ENCODE peak calls at places on chromosomes 16 and 17, in seven cellular contexts. One of them, this sample, is unnamed.
A peak's percentile ranks its signal among the peaks of the same experiment; 100 is the strongest.

GRCh38 chr16:81468269-81468902 is 23.8 kb downstream of the CMIP start:
- DNase-seq in dorsolateral prefrontal cortex: no peak
- DNase-seq in nephron progenitor cell: no peak
- DNase-seq in A549: no peak
- DNase-seq in AG04450: no peak
- DNase-seq in endothelial cell: no peak
- DNase-seq in AG04449: no peak
- DNase-seq in this sample: no peak

GRCh38 chr16:70331091-70331490 is 15.6 kb upstream of the DDX19A start:
- DNase-seq in AG04450: no peak
- DNase-seq in endothelial cell: no peak
- DNase-seq in A549: no peak
- DNase-seq in nephron progenitor cell: no peak
- DNase-seq in AG04449: no peak
- DNase-seq in dorsolateral prefrontal cortex: no peak
- DNase-seq in this sample: no peak

GRCh38 chr16:85206472-85207356 is 94.4 kb upstream of the CIBAR2 start:
- DNase-seq in endothelial cell: no peak
- DNase-seq in nephron progenitor cell: peak; percentile 69
- DNase-seq in AG04450: no peak
- DNase-seq in dorsolateral prefrontal cortex: peak; percentile 36
- DNase-seq in AG04449: no peak
- DNase-seq in A549: no peak
- DNase-seq in this sample: no peak

GRCh38 chr16:27993587-27993986 is 69.9 kb downstream of the GSG1L start:
- DNase-seq in A549: no peak
- DNase-seq in AG04449: no peak
- DNase-seq in nephron progenitor cell: no peak
- DNase-seq in dorsolateral prefrontal cortex: no peak
- DNase-seq in AG04450: no peak
- DNase-seq in endothelial cell: no peak
- DNase-seq in this sample: no peak

GRCh38 chr17:41794603-41794975 is 8.1 kb upstream of the JUP start:
- DNase-seq in endothelial cell: no peak
- DNase-seq in nephron progenitor cell: no peak
- DNase-seq in A549: no peak
- DNase-seq in AG04449: no peak
- DNase-seq in AG04450: no peak
- DNase-seq in dorsolateral prefrontal cortex: no peak
- DNase-seq in this sample: no peak

GRCh38 chr17:29034510-29034909 is 8.4 kb upstream of the PIPOX start:
- DNase-seq in AG04450: no peak
- DNase-seq in nephron progenitor cell: no peak
- DNase-seq in dorsolateral prefrontal cortex: no peak
- DNase-seq in endothelial cell: no peak
- DNase-seq in AG04449: no peak
- DNase-seq in A549: no peak
- DNase-seq in this sample: no peak

GRCh38 chr17:7019406-7019805 is 3.4 kb upstream of the BCL6B start:
- DNase-seq in nephron progenitor cell: no peak
- DNase-seq in dorsolateral prefrontal cortex: no peak
- DNase-seq in AG04450: no peak
- DNase-seq in endothelial cell: no peak
- DNase-seq in A549: no peak
- DNase-seq in AG04449: no peak
- DNase-seq in this sample: no peak

GRCh38 chr17:12726131-12726530 is 60.4 kb downstream of the MYOCD start:
- DNase-seq in AG04449: no peak
- DNase-seq in dorsolateral prefrontal cortex: no peak
- DNase-seq in nephron progenitor cell: no peak
- DNase-seq in AG04450: no peak
- DNase-seq in A549: no peak
- DNase-seq in endothelial cell: no peak
- DNase-seq in this sample: no peak

GRCh38 chr17:15274017-15274416 is 8.9 kb upstream of the PMP22 start:
- DNase-seq in nephron progenitor cell: no peak
- DNase-seq in AG04450: no peak
- DNase-seq in endothelial cell: no peak
- DNase-seq in dorsolateral prefrontal cortex: no peak
- DNase-seq in AG04449: no peak
- DNase-seq in A549: no peak
- DNase-seq in this sample: no peak

GRCh38 chr17:79654350-79654959 is 43.6 kb upstream of the RBFOX3 start:
- DNase-seq in A549: no peak
- DNase-seq in AG04449: no peak
- DNase-seq in endothelial cell: no peak
- DNase-seq in dorsolateral prefrontal cortex: no peak
- DNase-seq in nephron progenitor cell: no peak
- DNase-seq in AG04450: no peak
- DNase-seq in this sample: no peak

GRCh38 chr16:31402687-31403086 is 9.6 kb downstream of the ITGAD start:
- DNase-seq in AG04449: no peak
- DNase-seq in A549: no peak
- DNase-seq in AG04450: no peak
- DNase-seq in nephron progenitor cell: no peak
- DNase-seq in endothelial cell: no peak
- DNase-seq in dorsolateral prefrontal cortex: no peak
- DNase-seq in this sample: peak; percentile 25

GRCh38 chr17:60231691-60232090 is 81.9 kb downstream of the CA4 start:
- DNase-seq in dorsolateral prefrontal cortex: no peak
- DNase-seq in AG04449: no peak
- DNase-seq in nephron progenitor cell: no peak
- DNase-seq in endothelial cell: no peak
- DNase-seq in A549: no peak
- DNase-seq in AG04450: no peak
- DNase-seq in this sample: peak; percentile 25

GRCh38 chr16:74485916-74486315 is 64.6 kb upstream of the CLEC18B start:
- DNase-seq in endothelial cell: no peak
- DNase-seq in AG04450: no peak
- DNase-seq in A549: no peak
- DNase-seq in dorsolateral prefrontal cortex: no peak
- DNase-seq in nephron progenitor cell: no peak
- DNase-seq in AG04449: no peak
- DNase-seq in this sample: no peak

GRCh38 chr16:74492976-74493375 is 71.7 kb upstream of the CLEC18B start:
- DNase-seq in AG04449: no peak
- DNase-seq in A549: no peak
- DNase-seq in AG04450: no peak
- DNase-seq in endothelial cell: no peak
- DNase-seq in dorsolateral prefrontal cortex: no peak
- DNase-seq in nephron progenitor cell: no peak
- DNase-seq in this sample: no peak

DNA sequence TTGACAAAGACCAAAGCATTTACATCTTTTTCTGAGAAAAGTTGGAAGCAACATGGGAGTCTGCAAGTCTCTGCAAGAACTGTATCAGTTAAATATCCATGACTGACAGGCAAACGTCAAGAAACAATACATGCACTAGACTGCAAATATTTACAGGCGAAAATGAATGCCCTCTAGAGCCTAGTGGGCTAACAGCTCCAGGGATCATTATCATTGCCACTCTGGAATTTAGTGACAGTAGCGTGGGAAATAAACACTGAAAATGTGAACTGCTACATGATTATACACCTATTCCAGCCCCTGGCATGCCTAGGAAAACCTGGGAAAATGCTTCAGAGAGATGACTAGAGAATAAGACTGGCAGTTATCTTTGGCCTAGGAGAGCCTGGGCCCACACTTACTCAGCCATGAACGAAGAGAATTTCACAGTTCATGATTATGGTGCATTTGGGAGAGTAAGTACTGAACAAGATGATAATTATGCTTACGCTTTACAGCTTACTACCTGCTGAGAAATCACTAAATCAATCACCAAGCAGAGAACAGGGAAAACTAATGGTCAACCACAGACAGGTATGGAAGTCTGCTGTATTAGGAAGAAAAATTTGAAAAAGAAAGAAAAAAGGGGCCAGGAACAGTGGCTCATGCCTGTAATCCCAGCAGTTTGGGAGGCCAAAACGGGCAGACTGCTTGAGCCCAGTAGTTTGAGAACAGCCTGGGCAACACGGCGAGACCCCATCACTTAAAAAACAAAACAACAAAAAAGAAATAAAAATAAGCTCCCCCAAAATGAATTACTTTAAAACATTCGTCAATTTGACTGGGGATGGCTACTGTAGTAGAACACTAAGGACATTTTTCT is 66.6 kb upstream of the CLEC18B start:
- DNase-seq in A549: no peak
- DNase-seq in AG04449: no peak
- DNase-seq in dorsolateral prefrontal cortex: no peak
- DNase-seq in endothelial cell: no peak
- DNase-seq in AG04450: no peak
- DNase-seq in nephron progenitor cell: no peak
- DNase-seq in this sample: no peak
- TF ChIP-seq CTCF in A549: no peak
- TF ChIP-seq CTCF in AG04449: no peak
- TF ChIP-seq CTCF in dorsolateral prefrontal cortex: no peak
- TF ChIP-seq CTCF in endothelial cell: no peak
- TF ChIP-seq CTCF in AG04450: no peak
- TF ChIP-seq CTCF in nephron progenitor cell: no peak
- TF ChIP-seq CTCF in this sample: no peak

GRCh38 chr16:53982631-53983042 is 278.7 kb downstream of the FTO start:
- DNase-seq in AG04450: no peak
- DNase-seq in nephron progenitor cell: no peak
- DNase-seq in A549: no peak
- DNase-seq in endothelial cell: no peak
- DNase-seq in AG04449: no peak
- DNase-seq in dorsolateral prefrontal cortex: no peak
- DNase-seq in this sample: no peak

GRCh38 chr16:53985865-53986264 is 281.9 kb downstream of the FTO start:
- DNase-seq in nephron progenitor cell: no peak
- DNase-seq in AG04450: no peak
- DNase-seq in endothelial cell: no peak
- DNase-seq in AG04449: no peak
- DNase-seq in dorsolateral prefrontal cortex: no peak
- DNase-seq in A549: no peak
- DNase-seq in this sample: no peak

GRCh38 chr16:53984936-53985335 is 281.0 kb downstream of the FTO start:
- DNase-seq in AG04450: no peak
- DNase-seq in nephron progenitor cell: no peak
- DNase-seq in A549: no peak
- DNase-seq in endothelial cell: no peak
- DNase-seq in AG04449: no peak
- DNase-seq in dorsolateral prefrontal cortex: no peak
- DNase-seq in this sample: no peak

GRCh38 chr16:53980675-53981074 is 276.7 kb downstream of the FTO start:
- DNase-seq in endothelial cell: no peak
- DNase-seq in AG04450: no peak
- DNase-seq in dorsolateral prefrontal cortex: no peak
- DNase-seq in nephron progenitor cell: no peak
- DNase-seq in A549: no peak
- DNase-seq in AG04449: no peak
- DNase-seq in this sample: no peak
- TF ChIP-seq CTCF in endothelial cell: no peak
- TF ChIP-seq CTCF in AG04450: no peak
- TF ChIP-seq CTCF in dorsolateral prefrontal cortex: no peak
- TF ChIP-seq CTCF in nephron progenitor cell: no peak
- TF ChIP-seq CTCF in A549: no peak
- TF ChIP-seq CTCF in AG04449: no peak
- TF ChIP-seq CTCF in this sample: no peak

GRCh38 chr16:287298-287811 is 4.4 kb downstream of the PDIA2 start:
- DNase-seq in endothelial cell: no peak
- DNase-seq in nephron progenitor cell: no peak
- DNase-seq in AG04449: no peak
- DNase-seq in dorsolateral prefrontal cortex: no peak
- DNase-seq in A549: no peak
- DNase-seq in AG04450: no peak
- DNase-seq in this sample: peak; percentile 23
- TF ChIP-seq CTCF in endothelial cell: no peak
- TF ChIP-seq CTCF in nephron progenitor cell: no peak
- TF ChIP-seq CTCF in AG04449: no peak
- TF ChIP-seq CTCF in dorsolateral prefrontal cortex: no peak
- TF ChIP-seq CTCF in A549: no peak
- TF ChIP-seq CTCF in AG04450: no peak
- TF ChIP-seq CTCF in this sample: no peak

GRCh38 chr17:75876190-75876937 is 2.0 kb downstream of the TRIM47 start:
- DNase-seq in endothelial cell: peak; percentile 37
- DNase-seq in dorsolateral prefrontal cortex: no peak
- DNase-seq in AG04449: no peak
- DNase-seq in AG04450: no peak
- DNase-seq in A549: peak; percentile 74
- DNase-seq in nephron progenitor cell: peak; percentile 36
- DNase-seq in this sample: no peak
- TF ChIP-seq CTCF in endothelial cell: no peak
- TF ChIP-seq CTCF in dorsolateral prefrontal cortex: no peak
- TF ChIP-seq CTCF in AG04449: peak; percentile 9
- TF ChIP-seq CTCF in AG04450: peak; percentile 17
- TF ChIP-seq CTCF in A549: peak; percentile 24
- TF ChIP-seq CTCF in nephron progenitor cell: no peak
- TF ChIP-seq CTCF in this sample: no peak

GRCh38 chr16:725463-726187 is 618 bp downstream of the CCDC78 start:
- DNase-seq in AG04450: no peak
- DNase-seq in AG04449: no peak
- DNase-seq in A549: no peak
- DNase-seq in nephron progenitor cell: no peak
- DNase-seq in endothelial cell: no peak
- DNase-seq in dorsolateral prefrontal cortex: no peak
- DNase-seq in this sample: no peak
- TF ChIP-seq CTCF in AG04450: no peak
- TF ChIP-seq CTCF in AG04449: no peak
- TF ChIP-seq CTCF in A549: no peak
- TF ChIP-seq CTCF in nephron progenitor cell: no peak
- TF ChIP-seq CTCF in endothelial cell: no peak
- TF ChIP-seq CTCF in dorsolateral prefrontal cortex: no peak
- TF ChIP-seq CTCF in this sample: no peak

This sample was measured in foreskin fibroblast.